ENCODE peak calls at places on chromosome 11, in four cellular contexts. J is CD14-positive monocyte, Q is lower leg skin, H is GM13976. K is an unnamed sample.

GRCh38 chr11:119155733-119156492 is 7.1 kb downstream of the ABCG4 start:
- DNase-seq in J (no peak), Q (no peak), H (no peak), K (no peak)

GRCh38 chr11:134063991-134064747 is 4.7 kb upstream of the JAM3 start:
- DNase-seq in J (no peak), Q (no peak), H (peak), K (peak)

GRCh38 chr11:33723238-33723881 is 12.9 kb downstream of the CD59 start:
- DNase-seq in J (no peak), Q (peak), H (no peak), K (no peak)

GRCh38 chr11:88553204-88553603 is 215.7 kb upstream of the CTSC start:
- DNase-seq in J (no peak), Q (no peak), H (no peak), K (no peak)

GRCh38 chr11:83816572-83817187 is 530.5 kb upstream of the CCDC90B start:
- DNase-seq in J (no peak), Q (no peak), H (no peak), K (no peak)

GRCh38 chr11:47143322-47143721 is 33.4 kb downstream of the ARFGAP2 start:
- DNase-seq in J (no peak), Q (peak), H (no peak), K (no peak)

GRCh38 chr11:112666253-112666652 is 295.0 kb upstream of the NCAM1 start:
- DNase-seq in J (no peak), Q (no peak), H (no peak), K (peak)

GRCh38 chr11:21007297-21007696 is 337.9 kb downstream of the NELL1 start:
- DNase-seq in J (no peak), Q (no peak), H (no peak), K (no peak)

GRCh38 chr11:16942342-16942741 is 71.9 kb downstream of the PLEKHA7 start:
- DNase-seq in J (no peak), Q (no peak), H (no peak), K (no peak)

GRCh38 chr11:28090052-28090749 is 17.8 kb downstream of the KIF18A start:
- DNase-seq in J (no peak), Q (no peak), H (no peak), K (no peak)

DNA sequence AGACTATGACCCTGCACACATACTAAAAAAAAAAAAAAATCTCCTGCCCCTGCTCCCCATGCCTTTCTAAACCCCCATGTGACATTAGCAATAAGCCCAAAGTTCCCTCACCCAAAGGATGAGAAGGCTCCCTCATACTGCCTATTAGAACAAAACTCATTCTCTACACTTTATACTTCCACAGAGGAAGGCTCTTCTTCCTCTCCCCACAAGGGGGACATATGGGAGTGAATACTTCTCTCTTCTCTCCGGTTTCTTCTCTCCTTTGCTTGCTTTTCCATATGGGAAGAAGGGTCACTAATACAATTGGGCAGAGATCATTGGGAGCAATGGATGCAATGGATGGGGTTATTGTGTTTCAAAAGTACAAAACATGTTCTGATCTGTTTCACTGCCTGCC is 3.3 kb downstream of the OR52L1 start:
- DNase-seq in J (no peak), Q (no peak), H (no peak), K (no peak)
- TF ChIP-seq CTCF in J (no peak), Q (no peak), H (no peak), K (no peak)

DNA sequence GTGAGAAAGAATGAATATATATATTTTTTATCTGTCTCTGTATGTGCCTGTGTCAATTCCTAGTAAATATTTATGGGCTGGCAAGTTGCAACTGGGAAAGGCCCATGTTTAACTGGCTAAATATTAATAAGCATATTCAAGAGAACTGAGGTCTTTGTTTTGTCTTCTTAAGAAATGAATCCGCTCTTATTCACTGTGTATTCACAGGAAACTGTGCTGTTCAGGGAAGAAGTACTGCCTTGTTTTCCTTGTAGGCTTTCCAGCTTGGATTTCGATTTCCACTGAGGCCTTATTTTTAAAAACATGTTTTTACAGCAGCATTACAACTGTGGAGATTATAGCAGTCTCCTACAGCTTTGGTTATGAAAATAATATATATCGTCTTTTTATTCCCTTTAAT is 64.7 kb downstream of the LDLRAD3 start:
- DNase-seq in J (no peak), Q (no peak), H (no peak), K (no peak)
- TF ChIP-seq CTCF in J (no peak), Q (no peak), H (no peak), K (no peak)

DNA sequence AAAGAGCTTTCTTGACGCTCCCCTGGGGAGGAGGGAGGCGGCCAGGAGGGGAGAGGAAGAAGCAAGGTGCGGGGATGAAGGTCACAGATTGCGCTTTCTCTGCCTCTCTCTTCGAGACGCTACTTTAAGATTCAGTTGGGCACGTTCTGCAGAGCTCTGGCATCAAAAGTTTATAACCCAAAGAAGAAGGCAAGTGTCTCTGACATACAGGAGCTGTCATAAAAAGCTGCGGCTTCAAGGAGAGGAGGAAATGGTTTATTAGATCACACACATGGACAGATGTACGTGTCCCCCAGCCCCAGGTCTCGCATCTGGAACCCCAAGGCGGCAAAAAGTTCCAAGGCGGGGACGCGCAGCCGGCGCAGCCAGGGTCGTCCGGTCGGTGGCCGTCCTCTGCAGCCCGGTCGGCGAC is 589.0 kb downstream of the OPCML start:
- DNase-seq in J (no peak), Q (no peak), H (no peak), K (peak)
- TF ChIP-seq CTCF in J (no peak), Q (no peak), H (peak), K (no peak)

GRCh38 chr11:128691802-128692749 is 1.8 kb upstream of the FLI1 start:
- DNase-seq in J (no peak), Q (no peak), H (peak), K (no peak)
- TF ChIP-seq CTCF in J (peak), Q (no peak), H (no peak), K (no peak)

DNA sequence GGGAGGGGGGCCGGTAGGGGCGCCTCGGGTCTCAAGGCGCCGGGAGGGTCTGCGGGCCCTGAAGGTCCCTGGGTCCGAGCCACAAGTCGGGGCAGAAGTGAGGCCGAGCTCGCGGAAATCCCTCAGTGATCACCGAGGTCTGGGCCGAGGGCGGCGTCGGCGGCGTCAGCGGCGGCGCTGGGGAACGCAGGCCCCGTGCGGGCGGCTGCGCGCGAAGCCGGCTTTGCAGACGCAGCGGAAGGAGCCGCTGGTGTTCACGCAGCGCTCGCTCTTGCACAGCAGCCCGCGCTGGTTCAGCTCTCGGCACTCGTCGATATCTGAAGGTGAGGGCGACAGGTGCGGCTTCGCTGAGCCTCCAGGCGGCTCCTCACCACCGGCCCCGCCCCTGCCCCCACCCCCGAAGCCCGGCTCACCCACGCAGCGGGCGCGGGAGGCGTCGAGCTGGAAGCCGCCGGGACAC is 14.1 kb downstream of the SCYL1 start:
- DNase-seq in J (no peak), Q (no peak), H (no peak), K (no peak)
- TF ChIP-seq CTCF in J (no peak), Q (no peak), H (no peak), K (no peak)

GRCh38 chr11:45834298-45834756 is 12.9 kb upstream of the CRY2 start:
- DNase-seq in J (no peak), Q (no peak), H (no peak), K (no peak)
- TF ChIP-seq CTCF in J (no peak), Q (no peak), H (no peak), K (no peak)

DNA sequence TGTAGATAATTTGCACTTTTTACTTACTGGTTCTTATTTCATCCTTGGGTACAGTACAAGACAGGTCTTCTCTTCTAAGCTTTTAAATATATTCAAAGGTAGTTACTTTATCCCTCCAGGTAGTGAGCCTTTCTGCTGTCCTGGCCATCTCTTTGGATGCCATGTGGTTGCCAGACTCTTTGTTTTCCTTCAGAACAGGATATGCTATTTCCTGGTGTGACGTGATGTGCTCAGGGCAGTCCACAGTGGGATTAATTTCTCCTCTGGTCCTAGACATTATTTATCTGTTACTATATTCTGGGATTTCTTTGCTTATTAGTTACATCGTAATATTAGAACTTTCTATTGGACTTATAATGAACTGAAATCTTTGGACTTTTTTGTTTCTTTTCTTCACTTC is 63.7 kb downstream of the PPP6R3 start:
- DNase-seq in J (no peak), Q (no peak), H (no peak), K (no peak)
- TF ChIP-seq CTCF in J (no peak), Q (no peak), H (no peak), K (no peak)

K was measured in esophagus muscularis mucosa.